ENCODE peak calls at places on chromosomes 5 and 9, in nine cellular contexts. One of them, this sample, is unnamed. For H3K36me3, the result is how much of the 10 kb centered on the place peaks cover.

GRCh38 chr9:34381323-34381722 is 4.6 kb upstream of the MYORG start:
- DNase-seq in OCI-LY7: peak
- DNase-seq in cardiac muscle cell: no peak
- DNase-seq in adrenal gland: no peak
- DNase-seq in left lung: no peak
- DNase-seq in Caco-2: no peak
- DNase-seq in IMR-90: no peak
- DNase-seq in MM.1S: no peak
- DNase-seq in keratinocyte: no peak
- DNase-seq in this sample: no peak

GRCh38 chr5:60961685-60962084 is 16.7 kb downstream of the NDUFAF2 start:
- DNase-seq in OCI-LY7: no peak
- DNase-seq in cardiac muscle cell: no peak
- DNase-seq in adrenal gland: no peak
- DNase-seq in left lung: no peak
- DNase-seq in Caco-2: no peak
- DNase-seq in IMR-90: peak
- DNase-seq in MM.1S: no peak
- DNase-seq in keratinocyte: no peak
- DNase-seq in this sample: no peak

GRCh38 chr5:169265888-169266287 is 35.1 kb downstream of the SLIT3 start:
- DNase-seq in OCI-LY7: no peak
- DNase-seq in cardiac muscle cell: no peak
- DNase-seq in adrenal gland: no peak
- DNase-seq in left lung: no peak
- DNase-seq in Caco-2: no peak
- DNase-seq in IMR-90: peak
- DNase-seq in MM.1S: no peak
- DNase-seq in keratinocyte: no peak
- DNase-seq in this sample: no peak

GRCh38 chr5:26921439-26921838 is 116.9 kb downstream of the CDH9 start:
- DNase-seq in OCI-LY7: no peak
- DNase-seq in cardiac muscle cell: no peak
- DNase-seq in adrenal gland: no peak
- DNase-seq in left lung: no peak
- DNase-seq in Caco-2: no peak
- DNase-seq in IMR-90: no peak
- DNase-seq in MM.1S: peak
- DNase-seq in keratinocyte: no peak
- DNase-seq in this sample: no peak

GRCh38 chr9:80175286-80175906 is 603.6 kb downstream of the TLE4 start:
- DNase-seq in OCI-LY7: peak
- DNase-seq in cardiac muscle cell: peak
- DNase-seq in adrenal gland: peak
- DNase-seq in left lung: no peak
- DNase-seq in Caco-2: peak
- DNase-seq in IMR-90: peak
- DNase-seq in MM.1S: peak
- DNase-seq in keratinocyte: no peak
- DNase-seq in this sample: no peak

GRCh38 chr9:119117409-119117808 is 251.8 kb downstream of the BRINP1 start:
- DNase-seq in OCI-LY7: no peak
- DNase-seq in cardiac muscle cell: no peak
- DNase-seq in adrenal gland: no peak
- DNase-seq in left lung: no peak
- DNase-seq in Caco-2: no peak
- DNase-seq in IMR-90: no peak
- DNase-seq in MM.1S: no peak
- DNase-seq in keratinocyte: no peak
- DNase-seq in this sample: no peak

GRCh38 chr9:98908897-98909634 is 34.6 kb upstream of the COL15A1 start:
- DNase-seq in OCI-LY7: no peak
- DNase-seq in cardiac muscle cell: no peak
- DNase-seq in adrenal gland: no peak
- DNase-seq in left lung: no peak
- DNase-seq in Caco-2: no peak
- DNase-seq in IMR-90: peak
- DNase-seq in MM.1S: no peak
- DNase-seq in keratinocyte: no peak
- DNase-seq in this sample: no peak

GRCh38 chr5:125043781-125044391 is 297.4 kb upstream of the ZNF608 start:
- DNase-seq in OCI-LY7: no peak
- DNase-seq in cardiac muscle cell: peak
- DNase-seq in adrenal gland: peak
- DNase-seq in left lung: no peak
- DNase-seq in Caco-2: no peak
- DNase-seq in IMR-90: peak
- DNase-seq in MM.1S: no peak
- DNase-seq in keratinocyte: no peak
- DNase-seq in this sample: no peak

GRCh38 chr5:176447538-176447981 is 625 bp upstream of the FAF2 start:
- DNase-seq in OCI-LY7: no peak
- DNase-seq in cardiac muscle cell: no peak
- DNase-seq in adrenal gland: no peak
- DNase-seq in left lung: peak
- DNase-seq in Caco-2: no peak
- DNase-seq in IMR-90: no peak
- DNase-seq in MM.1S: peak
- DNase-seq in keratinocyte: no peak
- DNase-seq in this sample: no peak

GRCh38 chr9:119185298-119185697 is 183.9 kb downstream of the BRINP1 start:
- DNase-seq in OCI-LY7: no peak
- DNase-seq in cardiac muscle cell: no peak
- DNase-seq in adrenal gland: no peak
- DNase-seq in left lung: no peak
- DNase-seq in Caco-2: no peak
- DNase-seq in IMR-90: no peak
- DNase-seq in MM.1S: no peak
- DNase-seq in keratinocyte: no peak
- DNase-seq in this sample: no peak

GRCh38 chr5:17441351-17441750 is 56.7 kb upstream of the TAF11L2 start:
- DNase-seq in OCI-LY7: no peak
- DNase-seq in cardiac muscle cell: no peak
- DNase-seq in adrenal gland: no peak
- DNase-seq in left lung: no peak
- DNase-seq in Caco-2: no peak
- DNase-seq in IMR-90: peak
- DNase-seq in MM.1S: no peak
- DNase-seq in keratinocyte: no peak
- DNase-seq in this sample: no peak

GRCh38 chr9:125330587-125330986 is 69.0 kb downstream of the GAPVD1 start:
- DNase-seq in OCI-LY7: no peak
- DNase-seq in cardiac muscle cell: no peak
- DNase-seq in adrenal gland: no peak
- DNase-seq in left lung: no peak
- DNase-seq in Caco-2: no peak
- DNase-seq in IMR-90: no peak
- DNase-seq in MM.1S: no peak
- DNase-seq in keratinocyte: no peak
- DNase-seq in this sample: no peak

GRCh38 chr5:35048910-35049309 is 1.2 kb upstream of the AGXT2 start:
- DNase-seq in OCI-LY7: no peak
- DNase-seq in cardiac muscle cell: no peak
- DNase-seq in adrenal gland: no peak
- DNase-seq in left lung: no peak
- DNase-seq in Caco-2: no peak
- DNase-seq in IMR-90: no peak
- DNase-seq in MM.1S: no peak
- DNase-seq in keratinocyte: no peak
- DNase-seq in this sample: no peak

GRCh38 chr9:14445946-14446345 is 132.0 kb upstream of the NFIB start:
- DNase-seq in OCI-LY7: no peak
- DNase-seq in cardiac muscle cell: no peak
- DNase-seq in adrenal gland: no peak
- DNase-seq in left lung: no peak
- DNase-seq in Caco-2: no peak
- DNase-seq in IMR-90: no peak
- DNase-seq in MM.1S: no peak
- DNase-seq in keratinocyte: no peak
- DNase-seq in this sample: no peak

GRCh38 chr5:119453045-119453383 is 717 bp downstream of the HSD17B4 start:
- DNase-seq in OCI-LY7: peak
- DNase-seq in cardiac muscle cell: peak
- DNase-seq in adrenal gland: peak
- DNase-seq in left lung: no peak
- DNase-seq in Caco-2: no peak
- DNase-seq in IMR-90: peak
- DNase-seq in MM.1S: peak
- DNase-seq in keratinocyte: no peak
- DNase-seq in this sample: no peak

GRCh38 chr9:125240649-125240999 is 519 bp downstream of the HSPA5 start:
- DNase-seq in OCI-LY7: peak
- DNase-seq in cardiac muscle cell: peak
- DNase-seq in adrenal gland: peak
- DNase-seq in left lung: no peak
- DNase-seq in Caco-2: peak
- DNase-seq in IMR-90: no peak
- DNase-seq in MM.1S: peak
- DNase-seq in keratinocyte: no peak
- DNase-seq in this sample: no peak

GRCh38 chr9:125683486-125683885 is 23.5 kb downstream of the MAPKAP1 start:
- DNase-seq in OCI-LY7: no peak
- DNase-seq in cardiac muscle cell: no peak
- DNase-seq in adrenal gland: no peak
- DNase-seq in left lung: no peak
- DNase-seq in Caco-2: no peak
- DNase-seq in IMR-90: peak
- DNase-seq in MM.1S: no peak
- DNase-seq in keratinocyte: no peak
- DNase-seq in this sample: no peak

GRCh38 chr9:77663754-77664153 is 15.6 kb upstream of the GNA14 start:
- DNase-seq in OCI-LY7: no peak
- DNase-seq in cardiac muscle cell: no peak
- DNase-seq in adrenal gland: no peak
- DNase-seq in left lung: no peak
- DNase-seq in Caco-2: no peak
- DNase-seq in IMR-90: peak
- DNase-seq in MM.1S: no peak
- DNase-seq in keratinocyte: no peak
- DNase-seq in this sample: no peak

GRCh38 chr9:108056805-108057386 is 567.3 kb upstream of the KLF4 start:
- DNase-seq in OCI-LY7: no peak
- DNase-seq in cardiac muscle cell: no peak
- DNase-seq in adrenal gland: no peak
- DNase-seq in left lung: no peak
- DNase-seq in Caco-2: no peak
- DNase-seq in IMR-90: peak
- DNase-seq in MM.1S: no peak
- DNase-seq in keratinocyte: no peak
- DNase-seq in this sample: no peak

GRCh38 chr5:179371681-179372675 is 26.7 kb upstream of the ADAMTS2 start:
- DNase-seq in OCI-LY7: no peak
- DNase-seq in cardiac muscle cell: no peak
- DNase-seq in adrenal gland: peak
- DNase-seq in left lung: no peak
- DNase-seq in Caco-2: no peak
- DNase-seq in IMR-90: no peak
- DNase-seq in MM.1S: no peak
- DNase-seq in keratinocyte: no peak
- DNase-seq in this sample: no peak

GRCh38 chr5:159451197-159452052 is 121.1 kb upstream of the IL12B start:
- DNase-seq in OCI-LY7: no peak
- DNase-seq in cardiac muscle cell: peak
- DNase-seq in adrenal gland: peak
- DNase-seq in left lung: no peak
- DNase-seq in Caco-2: no peak
- DNase-seq in IMR-90: peak
- DNase-seq in MM.1S: no peak
- DNase-seq in keratinocyte: peak
- DNase-seq in this sample: no peak

GRCh38 chr9:78713746-78714405 is 417.0 kb downstream of the PSAT1 start:
- DNase-seq in OCI-LY7: no peak
- DNase-seq in cardiac muscle cell: no peak
- DNase-seq in adrenal gland: no peak
- DNase-seq in left lung: no peak
- DNase-seq in Caco-2: no peak
- DNase-seq in IMR-90: peak
- DNase-seq in MM.1S: peak
- DNase-seq in keratinocyte: no peak
- DNase-seq in this sample: no peak

GRCh38 chr9:78714591-78714990 is 417.7 kb downstream of the PSAT1 start:
- DNase-seq in OCI-LY7: no peak
- DNase-seq in cardiac muscle cell: no peak
- DNase-seq in adrenal gland: no peak
- DNase-seq in left lung: no peak
- DNase-seq in Caco-2: no peak
- DNase-seq in IMR-90: no peak
- DNase-seq in MM.1S: no peak
- DNase-seq in keratinocyte: no peak
- DNase-seq in this sample: no peak
- TF ChIP-seq CTCF in OCI-LY7: no peak
- TF ChIP-seq CTCF in cardiac muscle cell: no peak
- TF ChIP-seq CTCF in adrenal gland: no peak
- TF ChIP-seq CTCF in left lung: no peak
- TF ChIP-seq CTCF in Caco-2: no peak
- TF ChIP-seq CTCF in IMR-90: no peak
- TF ChIP-seq CTCF in MM.1S: no peak
- TF ChIP-seq CTCF in keratinocyte: no peak
- TF ChIP-seq CTCF in this sample: no peak

GRCh38 chr5:123545506-123545905 is 33.5 kb downstream of the CSNK1G3 start:
- DNase-seq in OCI-LY7: peak
- DNase-seq in cardiac muscle cell: no peak
- DNase-seq in adrenal gland: no peak
- DNase-seq in left lung: no peak
- DNase-seq in Caco-2: peak
- DNase-seq in IMR-90: no peak
- DNase-seq in MM.1S: peak
- DNase-seq in keratinocyte: no peak
- DNase-seq in this sample: no peak
- H3K4me3 ChIP-seq in OCI-LY7: no peak
- H3K4me3 ChIP-seq in cardiac muscle cell: no peak
- H3K4me3 ChIP-seq in adrenal gland: no peak
- H3K4me3 ChIP-seq in left lung: no peak
- H3K4me3 ChIP-seq in Caco-2: no peak
- H3K4me3 ChIP-seq in IMR-90: no peak
- H3K4me3 ChIP-seq in MM.1S: no peak
- H3K4me3 ChIP-seq in keratinocyte: no peak
- H3K4me3 ChIP-seq in this sample: no peak

DNA sequence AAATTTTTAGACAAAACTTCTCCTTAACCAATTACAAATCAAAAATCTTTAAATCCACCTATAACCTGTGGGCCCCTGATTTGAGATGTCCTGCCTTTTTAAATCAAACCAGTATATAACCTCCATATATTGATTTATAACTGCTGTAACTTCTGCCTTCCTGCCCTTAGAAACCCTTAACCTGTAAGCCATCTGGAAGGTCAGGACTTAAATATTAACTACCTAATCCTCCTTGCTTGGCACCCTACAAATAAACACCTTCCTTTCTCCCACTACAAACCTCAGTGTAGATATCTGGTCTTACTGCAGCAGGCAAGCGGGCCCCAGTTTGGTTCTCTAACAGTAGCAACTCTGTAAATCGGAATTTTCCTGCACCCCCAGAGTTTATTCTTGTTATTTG is 83.9 kb downstream of the MTREX start:
- DNase-seq in OCI-LY7: no peak
- DNase-seq in cardiac muscle cell: no peak
- DNase-seq in adrenal gland: no peak
- DNase-seq in left lung: no peak
- DNase-seq in Caco-2: no peak
- DNase-seq in IMR-90: no peak
- DNase-seq in MM.1S: no peak
- DNase-seq in keratinocyte: no peak
- DNase-seq in this sample: no peak
- H3K36me3 ChIP-seq in OCI-LY7: half or more
- H3K36me3 ChIP-seq in cardiac muscle cell: under half
- H3K36me3 ChIP-seq in adrenal gland: under half
- H3K36me3 ChIP-seq in left lung: half or more
- H3K36me3 ChIP-seq in Caco-2: under half
- H3K36me3 ChIP-seq in IMR-90: under half
- H3K36me3 ChIP-seq in MM.1S: under half
- H3K36me3 ChIP-seq in keratinocyte: under half
- H3K36me3 ChIP-seq in this sample: under half

GRCh38 chr5:13660072-13660471 is 284.4 kb downstream of the DNAH5 start:
- DNase-seq in OCI-LY7: no peak
- DNase-seq in cardiac muscle cell: no peak
- DNase-seq in adrenal gland: no peak
- DNase-seq in left lung: no peak
- DNase-seq in Caco-2: peak
- DNase-seq in IMR-90: peak
- DNase-seq in MM.1S: no peak
- DNase-seq in keratinocyte: no peak
- DNase-seq in this sample: no peak
- TF ChIP-seq CTCF in OCI-LY7: peak
- TF ChIP-seq CTCF in cardiac muscle cell: no peak
- TF ChIP-seq CTCF in adrenal gland: no peak
- TF ChIP-seq CTCF in left lung: no peak
- TF ChIP-seq CTCF in Caco-2: peak
- TF ChIP-seq CTCF in IMR-90: peak
- TF ChIP-seq CTCF in MM.1S: no peak
- TF ChIP-seq CTCF in keratinocyte: no peak
- TF ChIP-seq CTCF in this sample: no peak

This sample was measured in GM06990.